ENCODE peak calls at places on chromosomes 4 and X, in seven cellular contexts. E is NCI-H510A treated with DMSO at 0.1 percent for 48 hours; M is right cardiac atrium; U is EL; B is fibroblast of mammary gland; G is activated CD4-positive, alpha-beta T cell treated with anti-CD3 and anti-CD28 coated beads, Interleukin-2, amount 50 U/mL, for 4 hours; S is esophagus squamous epithelium. L is an unnamed sample.
A peak's percentile ranks its signal among the peaks of the same experiment; 100 is the strongest.

GRCh38 chr4:73479323-73479722 is 2.2 kb upstream of the AFM start:
- DNase-seq in B (no peak), S (no peak), M (no peak), G (no peak), U (no peak), E (no peak), L (no peak)

GRCh38 chrX:134908235-134908834 is 82.5 kb upstream of the SMIM10 start:
- DNase-seq in E (no peak), G (no peak), S (no peak), U (peak; percentile 41), M (no peak), B (peak; percentile 72), L (peak; percentile 17)

GRCh38 chr4:122639181-122639580 is 18.3 kb upstream of the IL21 start:
- DNase-seq in M (no peak), U (no peak), G (no peak), B (no peak), E (no peak), S (no peak), L (no peak)

GRCh38 chr4:108544504-108544903 is 75.9 kb upstream of the RPL34 start:
- DNase-seq in M (no peak), S (no peak), G (no peak), E (no peak), B (peak; percentile 80), U (peak; percentile 27), L (peak; percentile 57)

GRCh38 chrX:10106801-10107200 is 50.0 kb upstream of the CLCN4 start:
- DNase-seq in U (no peak), M (no peak), E (no peak), G (peak; percentile 53), S (no peak), B (no peak), L (no peak)

GRCh38 chr4:36363024-36363423 is 81.6 kb downstream of the DTHD1 start:
- DNase-seq in U (no peak), G (no peak), M (no peak), B (no peak), E (no peak), S (no peak), L (no peak)

GRCh38 chrX:8366491-8366890 is 98.1 kb upstream of the VCX3B start:
- DNase-seq in B (no peak), G (no peak), U (no peak), E (no peak), S (no peak), M (no peak), L (no peak)

GRCh38 chr4:70915048-70915815 is 13.1 kb downstream of the MOB1B start:
- DNase-seq in M (no peak), B (peak; percentile 31), G (no peak), E (no peak), S (no peak), U (peak; percentile 89), L (peak; percentile 59)

GRCh38 chr4:51840791-51841190 is 2.2 kb upstream of the DCUN1D4 start:
- DNase-seq in G (no peak), U (peak; percentile 48), S (no peak), M (no peak), B (no peak), E (no peak), L (peak; percentile 7)

GRCh38 chr4:141971854-141972253 is 335.5 kb downstream of the IL15 start:
- DNase-seq in U (no peak), S (no peak), B (peak; percentile 1), M (no peak), E (no peak), G (no peak), L (no peak)

GRCh38 chr4:70471897-70472296 is at the start of gene MUC7:
- DNase-seq in U (peak; percentile 21), E (no peak), M (no peak), G (no peak), S (no peak), B (no peak), L (no peak)

GRCh38 chrX:155235891-155236290 is 19.6 kb downstream of the VBP1 start:
- DNase-seq in U (peak; percentile 2), M (no peak), G (no peak), B (no peak), E (no peak), S (no peak), L (no peak)

GRCh38 chr4:85734446-85734845 is 259.5 kb downstream of the ARHGAP24 start:
- DNase-seq in S (no peak), M (no peak), B (peak; percentile 31), E (no peak), U (peak; percentile 19), G (no peak), L (no peak)

GRCh38 chrX:49988128-49988527 is 65.7 kb downstream of the CLCN5 start:
- DNase-seq in S (no peak), M (no peak), E (no peak), U (no peak), B (no peak), G (no peak), L (no peak)

GRCh38 chrX:150478496-150479492 is 89.6 kb upstream of the MTM1 start:
- DNase-seq in M (no peak), G (peak; percentile 10), E (no peak), U (no peak), S (no peak), B (no peak), L (no peak)

GRCh38 chr4:35538807-35539206 is 705.5 kb downstream of the ARAP2 start:
- DNase-seq in S (no peak), M (no peak), B (no peak), E (no peak), U (no peak), G (no peak), L (no peak)

GRCh38 chr4:145182212-145182611 is 1.8 kb upstream of the OTUD4 start:
- DNase-seq in U (no peak), E (no peak), G (no peak), B (no peak), M (no peak), S (no peak), L (no peak)

GRCh38 chrX:19532709-19533108 is 17.4 kb upstream of the MAP3K15 start:
- DNase-seq in U (no peak), M (no peak), S (no peak), G (no peak), B (no peak), E (no peak), L (no peak)

L was measured in HCEC 1CT.